ENCODE peak calls at places on chromosomes 6 and 20, in nine cellular contexts. Z is A549, A is IMR-90, X is lower leg skin, G is ovary, H is left ventricle myocardium inferior, K is esophagus squamous epithelium, C is tibial nerve, S is AG04450. Y is an unnamed sample.

GRCh38 chr20:36543187-36544133 is 2.1 kb downstream of the MYL9 start:
- DNase-seq in Z (no peak), A (peak), X (peak), G (peak), H (peak), K (no peak), C (peak), S (no peak), Y (peak)

GRCh38 chr6:36353411-36353915 is 16.8 kb upstream of the BNIP5 start:
- DNase-seq in Z (no peak), A (peak), X (no peak), G (no peak), H (no peak), K (no peak), C (no peak), S (no peak), Y (peak)

GRCh38 chr6:81381382-81381916 is 371.0 kb downstream of the TENT5A start:
- DNase-seq in Z (no peak), A (peak), X (no peak), G (no peak), H (no peak), K (no peak), C (no peak), S (no peak), Y (no peak)

GRCh38 chr20:36758276-36758675 is 12.4 kb upstream of the NDRG3 start:
- DNase-seq in Z (no peak), A (no peak), X (no peak), G (no peak), H (no peak), K (no peak), C (no peak), S (no peak), Y (no peak)

GRCh38 chr6:47789553-47789952 is 7.7 kb downstream of the OPN5 start:
- DNase-seq in Z (no peak), A (no peak), X (no peak), G (no peak), H (no peak), K (no peak), C (no peak), S (no peak), Y (no peak)

GRCh38 chr20:36199293-36200257 is 36.7 kb upstream of the AAR2 start:
- DNase-seq in Z (peak), A (peak), X (peak), G (peak), H (peak), K (no peak), C (peak), S (peak), Y (peak)

GRCh38 chr20:34049897-34050695 is 56.4 kb downstream of the RALY start:
- DNase-seq in Z (no peak), A (no peak), X (no peak), G (no peak), H (no peak), K (no peak), C (no peak), S (no peak), Y (no peak)

GRCh38 chr20:59676877-59677140 is 72.5 kb downstream of the PHACTR3 start:
- DNase-seq in Z (no peak), A (no peak), X (no peak), G (no peak), H (no peak), K (no peak), C (no peak), S (no peak), Y (no peak)

GRCh38 chr20:32972181-32973076 is 31.8 kb downstream of the SUN5 start:
- DNase-seq in Z (no peak), A (no peak), X (peak), G (no peak), H (no peak), K (peak), C (no peak), S (no peak), Y (no peak)

GRCh38 chr6:72865467-72865866 is 243.6 kb downstream of the KCNQ5 start:
- DNase-seq in Z (no peak), A (peak), X (no peak), G (no peak), H (no peak), K (no peak), C (no peak), S (no peak), Y (peak)

GRCh38 chr6:57193177-57193576 is 21.1 kb downstream of the BAG2 start:
- DNase-seq in Z (no peak), A (peak), X (no peak), G (no peak), H (no peak), K (no peak), C (no peak), S (no peak), Y (peak)

GRCh38 chr6:23656257-23656731 is 469.7 kb upstream of the NRSN1 start:
- DNase-seq in Z (no peak), A (no peak), X (no peak), G (no peak), H (no peak), K (no peak), C (no peak), S (no peak), Y (no peak)

GRCh38 chr20:2476742-2477615 is 6.4 kb upstream of the SNRPB start:
- DNase-seq in Z (no peak), A (no peak), X (no peak), G (no peak), H (no peak), K (no peak), C (no peak), S (no peak), Y (no peak)

GRCh38 chr20:11452326-11452725 is 465.4 kb upstream of the BTBD3 start:
- DNase-seq in Z (no peak), A (peak), X (no peak), G (no peak), H (no peak), K (no peak), C (no peak), S (no peak), Y (peak)

GRCh38 chr6:45420083-45420908 is 42.6 kb upstream of the SUPT3H start:
- DNase-seq in Z (no peak), A (peak), X (peak), G (peak), H (peak), K (no peak), C (no peak), S (no peak), Y (peak)

GRCh38 chr6:5423251-5423650 is 161.9 kb downstream of the FARS2 start:
- DNase-seq in Z (no peak), A (no peak), X (no peak), G (no peak), H (no peak), K (no peak), C (no peak), S (no peak), Y (no peak)

GRCh38 chr20:25009218-25010145 is 16.9 kb upstream of the APMAP start:
- DNase-seq in Z (no peak), A (no peak), X (peak), G (no peak), H (no peak), K (no peak), C (no peak), S (no peak), Y (no peak)

GRCh38 chr6:42598300-42598699 is 34.5 kb downstream of the UBR2 start:
- DNase-seq in Z (no peak), A (no peak), X (no peak), G (no peak), H (no peak), K (no peak), C (no peak), S (no peak), Y (no peak)

GRCh38 chr6:42599558-42599957 is 35.7 kb downstream of the UBR2 start:
- DNase-seq in Z (no peak), A (no peak), X (no peak), G (no peak), H (no peak), K (no peak), C (no peak), S (no peak), Y (no peak)

GRCh38 chr6:42604150-42604549 is 40.3 kb downstream of the UBR2 start:
- DNase-seq in Z (no peak), A (peak), X (no peak), G (no peak), H (no peak), K (no peak), C (no peak), S (no peak), Y (no peak)
- H3K4me3 ChIP-seq in Z (no peak), A (no peak), X (no peak), G (no peak), H (no peak), K (no peak), C (no peak), S (no peak), Y (no peak)

GRCh38 chr20:47854687-47855212 is 69.5 kb upstream of the SULF2 start:
- DNase-seq in Z (peak), A (peak), X (no peak), G (no peak), H (no peak), K (no peak), C (no peak), S (peak), Y (peak)
- TF ChIP-seq CTCF in Z (peak), A (peak), X (no peak), G (no peak), H (peak), K (peak), C (no peak), S (peak), Y (peak)

DNA sequence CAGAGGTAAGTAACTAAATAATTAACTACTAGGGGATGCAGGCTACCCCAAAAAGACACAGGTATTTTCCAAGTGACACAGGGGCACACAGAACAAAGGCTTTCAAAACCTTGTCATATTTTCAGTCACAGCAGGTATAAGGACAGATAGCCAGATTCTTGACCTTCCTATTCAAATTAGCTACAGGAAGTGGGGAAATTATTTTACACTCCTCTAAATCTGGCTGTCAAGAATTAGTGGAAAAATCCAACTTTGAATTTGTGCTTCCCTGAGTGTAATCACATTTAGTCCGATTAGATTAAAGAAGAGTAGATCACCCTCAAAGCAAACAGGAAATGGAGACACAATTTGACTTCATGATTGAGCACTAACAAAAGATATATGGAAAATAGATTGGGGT is 60.6 kb downstream of the SYNE1 start:
- DNase-seq in Z (no peak), A (no peak), X (no peak), G (no peak), H (no peak), K (no peak), C (no peak), S (no peak), Y (no peak)
- H3K4me3 ChIP-seq in Z (no peak), A (no peak), X (no peak), G (no peak), H (no peak), K (no peak), C (no peak), S (no peak), Y (no peak)

GRCh38 chr6:104789770-104790190 is 69.9 kb downstream of the HACE1 start:
- DNase-seq in Z (peak), A (peak), X (no peak), G (no peak), H (no peak), K (no peak), C (no peak), S (peak), Y (peak)
- TF ChIP-seq CTCF in Z (peak), A (peak), X (no peak), G (no peak), H (peak), K (peak), C (no peak), S (peak), Y (peak)

GRCh38 chr20:40848530-40848929 is 159.5 kb upstream of the MAFB start:
- DNase-seq in Z (no peak), A (no peak), X (no peak), G (no peak), H (no peak), K (no peak), C (no peak), S (no peak), Y (no peak)

GRCh38 chr20:40838516-40838915 is 149.5 kb upstream of the MAFB start:
- DNase-seq in Z (no peak), A (no peak), X (no peak), G (no peak), H (no peak), K (no peak), C (no peak), S (no peak), Y (no peak)

GRCh38 chr20:40843251-40843650 is 154.2 kb upstream of the MAFB start:
- DNase-seq in Z (no peak), A (no peak), X (no peak), G (no peak), H (no peak), K (no peak), C (no peak), S (no peak), Y (no peak)

GRCh38 chr20:40849456-40849855 is 160.4 kb upstream of the MAFB start:
- DNase-seq in Z (no peak), A (no peak), X (no peak), G (no peak), H (no peak), K (no peak), C (no peak), S (no peak), Y (no peak)

DNA sequence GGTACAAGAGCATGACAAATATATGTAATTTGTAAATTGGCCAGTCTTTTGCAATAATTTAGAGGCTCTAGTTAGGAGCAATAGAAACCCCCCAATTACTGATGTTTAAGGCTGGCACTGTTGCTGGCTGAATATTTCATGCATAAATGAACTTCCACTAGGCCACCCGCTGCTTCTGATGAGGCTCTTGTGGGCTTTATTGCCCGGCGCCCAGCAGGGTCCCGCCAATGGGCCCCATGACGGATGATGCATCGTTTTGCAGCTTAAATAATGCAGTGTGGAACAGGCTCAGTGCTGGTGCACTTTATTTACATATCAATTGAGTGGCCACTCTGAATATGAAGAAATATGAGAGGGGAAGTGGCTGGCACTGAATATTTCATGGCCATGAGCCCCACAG is 155.2 kb upstream of the MAFB start:
- DNase-seq in Z (no peak), A (no peak), X (no peak), G (no peak), H (no peak), K (no peak), C (no peak), S (no peak), Y (no peak)
- H3K4me3 ChIP-seq in Z (no peak), A (no peak), X (no peak), G (no peak), H (no peak), K (no peak), C (no peak), S (no peak), Y (no peak)

GRCh38 chr20:10412591-10413408 is 21.2 kb downstream of the MKKS start:
- DNase-seq in Z (peak), A (no peak), X (no peak), G (no peak), H (no peak), K (no peak), C (no peak), S (no peak), Y (peak)
- TF ChIP-seq CTCF in Z (peak), A (peak), X (no peak), G (no peak), H (peak), K (no peak), C (no peak), S (peak), Y (peak)

DNA sequence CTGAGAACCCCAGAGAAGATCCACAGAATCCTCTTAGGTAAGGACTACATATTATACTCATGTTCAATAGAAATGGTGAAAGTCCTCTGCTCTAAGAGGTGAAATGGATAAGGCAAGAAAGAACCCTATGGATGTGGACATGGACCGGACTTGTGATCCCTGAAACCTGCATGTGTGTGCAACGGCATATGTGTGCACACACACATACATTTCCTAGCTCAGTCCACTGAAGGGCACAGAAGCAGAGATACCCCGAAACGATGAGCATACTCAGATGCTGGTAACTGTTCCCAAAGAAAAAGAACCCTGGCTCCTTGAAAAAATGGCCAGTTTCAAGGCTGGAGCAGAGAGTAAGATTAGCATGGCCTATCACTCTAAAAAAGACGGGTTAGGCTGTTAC is 22.6 kb downstream of the SNX5 start:
- DNase-seq in Z (no peak), A (no peak), X (no peak), G (no peak), H (no peak), K (no peak), C (no peak), S (no peak), Y (no peak)
- H3K4me3 ChIP-seq in Z (no peak), A (no peak), X (no peak), G (no peak), H (no peak), K (no peak), C (no peak), S (no peak), Y (no peak)

GRCh38 chr6:135937126-135937525 is 85.6 kb downstream of the PDE7B start:
- DNase-seq in Z (no peak), A (no peak), X (no peak), G (no peak), H (no peak), K (no peak), C (no peak), S (no peak), Y (no peak)

GRCh38 chr6:135936606-135937005 is 85.1 kb downstream of the PDE7B start:
- DNase-seq in Z (peak), A (peak), X (no peak), G (no peak), H (no peak), K (no peak), C (no peak), S (peak), Y (peak)

GRCh38 chr6:135939216-135939610 is 87.7 kb downstream of the PDE7B start:
- DNase-seq in Z (no peak), A (no peak), X (no peak), G (peak), H (no peak), K (no peak), C (no peak), S (no peak), Y (no peak)

GRCh38 chr6:135940783-135941182 is 89.3 kb downstream of the PDE7B start:
- DNase-seq in Z (no peak), A (no peak), X (no peak), G (no peak), H (no peak), K (no peak), C (no peak), S (no peak), Y (no peak)

DNA sequence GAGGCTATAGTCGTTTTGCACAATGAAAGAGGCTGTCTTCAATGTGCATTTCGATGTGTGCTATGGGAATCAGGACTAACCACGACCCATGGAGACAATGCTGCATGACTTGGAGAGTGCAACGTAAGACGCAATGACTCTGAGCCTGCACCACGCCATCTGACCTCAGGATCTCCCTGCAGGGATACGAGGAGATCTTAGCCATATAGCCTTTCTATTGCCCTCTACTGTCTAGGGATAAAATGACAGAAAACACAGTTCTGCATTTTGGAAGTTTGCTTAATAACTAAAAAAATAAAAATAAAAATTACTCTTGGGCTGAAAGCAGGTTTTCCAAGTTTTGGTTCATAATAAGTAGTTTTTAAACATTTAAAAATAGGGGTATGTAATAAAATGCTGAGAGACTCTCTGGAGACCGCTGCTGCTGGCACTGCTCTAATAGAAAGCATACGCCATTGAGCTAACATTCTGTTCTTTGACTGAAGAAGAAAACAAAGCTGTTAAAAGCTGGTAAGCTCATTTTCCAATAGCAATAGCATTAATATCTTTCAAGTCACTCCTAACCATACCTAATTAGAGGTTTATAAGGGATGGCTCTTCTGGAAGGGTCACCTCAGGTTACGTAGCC is 87.2 kb downstream of the PDE7B start:
- DNase-seq in Z (no peak), A (peak), X (no peak), G (no peak), H (peak), K (no peak), C (no peak), S (no peak), Y (peak)
- TF ChIP-seq CTCF in Z (peak), A (peak), X (no peak), G (no peak), H (peak), K (peak), C (peak), S (peak), Y (peak)

DNA sequence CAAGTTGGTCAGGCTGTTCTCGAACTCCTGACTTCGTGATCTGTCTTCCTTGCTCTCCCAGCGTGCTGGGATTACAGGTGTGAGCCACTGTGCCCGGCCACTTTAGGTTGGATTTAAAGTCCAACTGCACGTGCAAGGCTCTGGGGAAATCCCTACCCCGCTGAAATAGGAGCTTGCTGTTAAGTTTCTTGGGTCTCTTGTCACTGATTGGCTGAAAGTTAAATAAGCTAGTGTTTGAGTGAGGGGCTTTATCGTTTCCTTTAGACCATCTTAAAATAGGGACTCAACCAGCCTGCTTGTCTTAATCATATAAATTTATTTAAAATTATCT is 11.1 kb upstream of the SERINC1 start:
- DNase-seq in Z (no peak), A (no peak), X (no peak), G (no peak), H (no peak), K (no peak), C (no peak), S (no peak), Y (no peak)
- H3K4me3 ChIP-seq in Z (no peak), A (no peak), X (no peak), G (no peak), H (no peak), K (no peak), C (no peak), S (no peak), Y (no peak)

DNA sequence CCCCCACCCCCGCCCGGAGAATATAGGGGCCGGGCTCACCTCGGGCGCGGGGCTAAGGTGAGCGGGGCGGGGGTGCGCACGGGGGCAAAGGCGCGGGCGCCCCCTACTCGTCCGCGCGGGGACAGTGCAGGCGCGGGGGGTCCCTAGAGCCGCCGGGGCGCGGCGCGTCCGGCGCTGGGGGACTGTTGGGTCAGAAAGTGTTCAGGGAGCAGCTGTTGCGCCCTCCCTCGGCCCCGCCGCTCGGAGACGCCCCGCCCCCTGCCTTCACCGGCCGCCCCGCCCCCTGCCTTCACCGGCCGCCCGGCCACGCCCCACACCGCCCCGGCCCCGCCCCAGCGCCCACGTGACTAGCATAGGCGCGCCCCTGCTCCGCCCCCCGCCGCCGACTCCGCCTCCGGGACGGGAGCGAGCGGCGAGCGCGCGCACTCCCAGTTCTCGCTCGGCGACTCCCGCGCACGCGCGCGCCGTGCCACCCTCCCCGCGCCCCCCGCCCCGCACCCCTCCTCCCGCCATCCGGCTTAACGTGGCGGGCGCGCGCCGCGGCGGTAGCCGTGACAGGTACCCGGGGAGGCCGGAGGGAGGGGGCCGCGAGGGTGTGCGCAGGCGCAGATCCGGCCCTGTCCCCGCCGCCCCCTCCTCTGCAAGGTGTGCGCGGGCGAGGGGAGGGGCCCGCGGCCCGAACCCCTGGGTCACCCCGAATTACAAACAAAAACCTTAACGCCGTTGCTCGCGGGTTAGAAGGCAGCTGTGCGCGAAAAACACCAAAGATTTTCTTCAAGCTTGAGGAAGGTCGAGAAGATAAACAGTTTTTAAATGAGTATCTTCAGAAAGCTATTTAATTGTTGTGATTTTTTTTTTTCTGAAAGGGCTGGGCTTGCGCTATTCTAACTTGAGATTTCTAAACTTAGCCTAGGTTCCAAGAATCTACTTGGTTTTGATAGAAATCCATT is 704 bp upstream of the ZNF217 start:
- DNase-seq in Z (peak), A (peak), X (peak), G (peak), H (peak), K (peak), C (peak), S (peak), Y (peak)
- TF ChIP-seq CTCF in Z (peak), A (peak), X (no peak), G (peak), H (peak), K (no peak), C (peak), S (no peak), Y (no peak)

Y was measured in fibroblast of pulmonary artery.